ENCODE peak calls at places on chromosome 5, in four cellular contexts. U is AG10803, W is Calu3, E is H9. H is an unnamed sample.

GRCh38 chr5:73596705-73597328 is 29.2 kb upstream of the ARHGEF28 start:
- DNase-seq in E (no peak), W (peak; percentile 71), U (no peak), H (peak; percentile 52)

GRCh38 chr5:4640793-4641192 is 499.3 kb upstream of the ADAMTS16 start:
- DNase-seq in E (peak; percentile 62), W (no peak), U (peak; percentile 9), H (peak; percentile 16)

GRCh38 chr5:4570047-4571015 is 569.8 kb upstream of the ADAMTS16 start:
- DNase-seq in E (no peak), U (no peak), W (no peak), H (no peak)

GRCh38 chr5:157455057-157455456 is 5.0 kb upstream of the NIPAL4 start:
- DNase-seq in E (peak; percentile 17), W (no peak), U (no peak), H (no peak)

GRCh38 chr5:33457124-33457523 is 16.4 kb downstream of the TARS1 start:
- DNase-seq in E (no peak), U (peak; percentile 82), W (no peak), H (no peak)

GRCh38 chr5:146336197-146336596 is 2.4 kb upstream of the POU4F3 start:
- DNase-seq in U (no peak), E (no peak), W (no peak), H (no peak)

GRCh38 chr5:111498346-111498745 is 14.0 kb downstream of the STARD4 start:
- DNase-seq in W (no peak), E (no peak), U (no peak), H (no peak)

GRCh38 chr5:98769006-98769255 is 4.5 kb upstream of the RGMB start:
- DNase-seq in W (peak; percentile 73), U (no peak), E (no peak), H (peak; percentile 69)

GRCh38 chr5:128213340-128213739 is 129.8 kb downstream of the SLC12A2 start:
- DNase-seq in E (peak; percentile 65), W (peak; percentile 75), U (peak; percentile 68), H (peak; percentile 67)

GRCh38 chr5:125372694-125373621 is 626.5 kb upstream of the ZNF608 start:
- DNase-seq in E (peak; percentile 38), U (peak; percentile 60), W (no peak), H (peak; percentile 16)

GRCh38 chr5:147101654-147102053 is 133.2 kb upstream of the STK32A start:
- DNase-seq in E (no peak), W (no peak), U (peak; percentile 3), H (no peak)

DNA sequence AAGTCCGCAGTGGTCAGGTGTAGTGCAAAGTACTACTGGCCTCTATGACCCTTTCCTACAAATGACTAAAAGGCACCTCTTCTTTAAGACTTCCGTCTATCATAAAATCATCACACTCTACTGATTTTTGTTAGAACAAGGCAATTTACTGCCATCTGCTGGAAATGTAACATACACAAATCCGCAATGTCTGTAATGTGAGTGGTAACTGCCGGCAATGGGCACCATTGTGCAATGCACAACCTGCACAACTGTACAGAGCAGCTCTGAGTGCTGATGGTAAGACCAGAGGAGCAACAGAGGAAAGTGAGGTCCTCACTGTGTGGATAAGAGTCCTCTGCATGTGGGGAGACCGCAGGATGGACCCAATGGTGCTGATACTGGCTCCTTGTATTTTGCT is 103.8 kb downstream of the ATPSCKMT start:
- DNase-seq in E (no peak), W (no peak), U (peak; percentile 67), H (no peak)
- TF ChIP-seq CTCF in E (peak; percentile 48), W (peak; percentile 37), U (peak; percentile 63), H (no peak)

GRCh38 chr5:145101246-145101645 is 733.9 kb downstream of the PRELID2 start:
- DNase-seq in E (no peak), U (no peak), W (no peak), H (peak; percentile 5)
- TF ChIP-seq CTCF in E (peak; percentile 75), U (peak; percentile 20), W (no peak), H (peak; percentile 42)

DNA sequence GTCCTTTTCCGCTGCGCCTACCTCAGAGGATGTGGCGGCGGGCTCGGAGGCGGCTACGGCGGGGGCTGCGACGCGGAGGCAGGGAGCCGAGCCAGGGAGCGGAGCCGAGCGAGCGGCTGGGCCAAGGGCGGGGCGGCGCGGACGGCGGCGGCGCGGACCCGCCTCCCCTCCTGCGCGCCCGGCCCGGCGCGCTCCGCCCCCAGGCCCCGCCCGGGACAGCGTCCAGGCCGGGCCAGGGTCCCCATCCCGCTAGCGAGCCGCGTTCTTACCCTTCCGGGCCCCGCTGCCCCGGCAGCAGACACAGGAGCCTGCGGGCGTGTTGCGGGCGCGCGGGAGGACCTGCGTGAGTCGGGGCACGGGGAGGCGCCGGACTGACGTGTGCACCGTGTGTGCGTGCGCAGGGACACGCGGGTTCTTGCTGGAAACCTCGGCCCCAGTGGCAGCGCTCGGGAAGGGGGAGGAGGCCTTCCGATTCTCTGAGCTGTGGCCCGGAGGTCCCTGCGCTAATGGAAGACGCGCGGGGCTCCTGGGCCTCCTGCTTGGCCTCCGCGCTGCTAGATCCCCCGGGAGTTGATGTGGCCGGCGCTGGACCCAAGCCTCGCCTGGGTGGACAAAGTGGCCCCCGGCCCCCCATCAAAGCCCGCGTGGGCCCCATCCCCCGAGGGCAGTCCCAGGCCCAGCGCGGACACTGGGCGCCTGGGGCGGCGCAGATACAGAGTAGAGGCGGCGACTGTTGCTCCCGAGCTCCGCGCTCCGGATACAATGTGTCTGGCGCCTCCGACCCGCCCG is at the start of gene VDAC1:
- DNase-seq in E (peak; percentile 76), W (peak; percentile 86), U (peak; percentile 93), H (peak; percentile 79)
- TF ChIP-seq CTCF in E (no peak), W (no peak), U (no peak), H (no peak)

GRCh38 chr5:16147179-16147900 is 32.3 kb downstream of the MARCHF11 start:
- DNase-seq in W (no peak), E (no peak), U (no peak), H (no peak)
- TF ChIP-seq CTCF in W (no peak), E (no peak), U (no peak), H (no peak)

GRCh38 chr5:148311516-148311915 is 707 bp upstream of the SPINK7 start:
- DNase-seq in U (no peak), E (no peak), W (no peak), H (no peak)

GRCh38 chr5:148309746-148310145 is 2.5 kb upstream of the SPINK7 start:
- DNase-seq in W (no peak), E (no peak), U (no peak), H (no peak)

GRCh38 chr5:148309019-148309418 is 3.2 kb upstream of the SPINK7 start:
- DNase-seq in E (no peak), W (no peak), U (no peak), H (no peak)

GRCh38 chr5:148312159-148312558 is at the start of gene SPINK7:
- DNase-seq in W (no peak), U (no peak), E (no peak), H (no peak)

GRCh38 chr5:148314187-148314586 is 2.0 kb downstream of the SPINK7 start:
- DNase-seq in W (peak; percentile 36), U (no peak), E (no peak), H (no peak)
- TF ChIP-seq CTCF in W (peak; percentile 37), U (no peak), E (no peak), H (no peak)

GRCh38 chr5:178530526-178530925 is 59.7 kb downstream of the COL23A1 start:
- DNase-seq in W (no peak), U (no peak), E (no peak), H (no peak)

GRCh38 chr5:178531786-178532185 is 58.4 kb downstream of the COL23A1 start:
- DNase-seq in U (no peak), W (no peak), E (no peak), H (no peak)

GRCh38 chr5:178527458-178528307 is 62.5 kb downstream of the COL23A1 start:
- DNase-seq in U (no peak), E (no peak), W (no peak), H (no peak)

GRCh38 chr5:178526796-178527457 is 63.3 kb downstream of the COL23A1 start:
- DNase-seq in W (no peak), U (no peak), E (no peak), H (no peak)

DNA sequence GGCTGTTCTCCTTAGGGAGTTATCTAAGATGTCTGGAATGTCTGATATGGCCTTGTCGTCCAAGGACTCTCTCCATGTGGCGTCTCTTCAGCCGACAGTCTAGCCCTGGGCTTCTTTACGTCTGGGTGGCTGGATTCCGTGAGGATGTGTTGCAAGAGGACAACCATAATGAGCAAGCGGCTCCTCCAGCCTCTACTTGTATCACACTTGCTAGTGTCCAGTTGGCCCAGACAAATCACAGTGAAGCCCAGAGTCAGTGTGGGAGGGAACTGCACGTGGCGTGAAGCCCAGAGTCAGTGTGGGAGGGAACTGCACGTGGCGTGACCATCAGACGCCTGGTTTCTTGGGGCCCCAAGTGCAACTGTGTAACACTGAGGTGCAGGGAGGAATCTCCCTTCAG is 61.1 kb downstream of the COL23A1 start:
- DNase-seq in U (peak; percentile 14), W (no peak), E (no peak), H (no peak)
- TF ChIP-seq CTCF in U (no peak), W (no peak), E (no peak), H (no peak)

GRCh38 chr5:528625-529511 is 4.6 kb upstream of the SLC9A3 start:
- DNase-seq in E (no peak), U (no peak), W (no peak), H (no peak)
- TF ChIP-seq CTCF in E (peak; percentile 27), U (no peak), W (no peak), H (no peak)

DNA sequence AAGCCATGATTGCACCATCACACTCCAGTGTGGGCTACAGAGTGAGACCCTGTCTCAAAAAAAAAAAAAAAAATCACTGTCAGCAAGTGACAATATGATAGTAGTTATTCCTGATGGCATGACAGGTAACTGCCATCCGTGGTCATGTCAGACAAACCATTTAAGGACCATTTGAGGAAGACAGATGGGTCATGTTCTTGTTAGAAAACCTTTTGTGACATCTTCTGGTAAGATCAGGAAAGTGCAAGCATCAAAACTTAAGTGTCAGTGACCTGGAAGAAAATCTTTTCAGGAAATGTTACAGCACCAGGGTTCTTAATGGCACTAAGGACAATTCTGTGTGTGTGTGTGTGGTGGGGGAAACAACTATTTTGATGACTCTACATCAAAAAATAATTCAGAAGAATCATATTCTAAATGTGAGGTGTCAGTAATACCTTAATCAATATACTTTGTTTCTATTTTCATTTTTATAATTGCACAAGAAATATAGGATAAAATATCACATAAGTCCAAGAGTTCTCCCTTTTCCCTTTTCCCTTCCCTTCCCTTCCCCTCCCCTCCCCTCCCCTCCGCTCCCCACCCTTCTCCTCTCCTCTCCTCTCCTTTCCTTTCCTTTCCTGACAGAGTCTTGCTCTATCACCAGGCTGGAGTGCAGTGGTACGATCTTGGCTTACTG is 17.8 kb downstream of the SLC38A9 start:
- DNase-seq in U (peak; percentile 62), W (no peak), E (no peak), H (no peak)
- TF ChIP-seq CTCF in U (peak; percentile 69), W (no peak), E (peak; percentile 74), H (no peak)

H was measured in endothelial cell.